ENCODE peak calls at places on chromosomes 13 and 19, in six cellular contexts. C is body of pancreas, H is esophagus squamous epithelium, B is colonic mucosa, Y is testis, A is fibroblast of lung. R is an unnamed sample.

GRCh38 chr19:6006896-6007295 is 29.0 kb upstream of the RANBP3 start:
- DNase-seq in C (no peak), B (no peak), Y (no peak), H (no peak), A (no peak), R (no peak)

GRCh38 chr13:66114127-66114526 is 1116.0 kb downstream of the PCDH9 start:
- DNase-seq in A (no peak), Y (no peak), H (no peak), B (no peak), C (no peak), R (no peak)

GRCh38 chr19:497861-498590 is 1.7 kb downstream of the MADCAM1 start:
- DNase-seq in Y (no peak), A (no peak), H (no peak), B (no peak), C (no peak), R (peak; percentile 39)

GRCh38 chr19:1455336-1456120 is 5.6 kb downstream of the APC2 start:
- DNase-seq in Y (peak; percentile 56), H (no peak), C (peak; percentile 57), A (peak; percentile 55), B (peak; percentile 91), R (peak; percentile 74)

GRCh38 chr19:18233224-18233825 is 7.1 kb upstream of the PDE4C start:
- DNase-seq in H (no peak), Y (peak; percentile 59), A (peak; percentile 30), B (peak; percentile 52), C (peak; percentile 55), R (peak; percentile 68)

GRCh38 chr13:111519490-111520170 is 199.2 kb downstream of the TEX29 start:
- DNase-seq in C (no peak), H (no peak), A (no peak), B (no peak), Y (peak; percentile 6), R (no peak)

GRCh38 chr13:111241006-111241755 is 79.3 kb upstream of the TEX29 start:
- DNase-seq in H (no peak), C (no peak), A (no peak), Y (no peak), B (no peak), R (no peak)

GRCh38 chr13:64428196-64428595 is 2801.9 kb downstream of the PCDH9 start:
- DNase-seq in B (no peak), C (no peak), H (no peak), A (peak; percentile 68), Y (no peak), R (no peak)

GRCh38 chr19:46922465-46922864 is 61.7 kb downstream of the ARHGAP35 start:
- DNase-seq in Y (no peak), C (no peak), A (no peak), H (no peak), B (no peak), R (no peak)

GRCh38 chr19:44282846-44283245 is 22.0 kb downstream of the ZNF235 start:
- DNase-seq in Y (no peak), C (no peak), H (no peak), B (no peak), A (no peak), R (no peak)

GRCh38 chr13:32228330-32229041 is 86.7 kb downstream of the ZAR1L start:
- DNase-seq in Y (no peak), B (no peak), H (no peak), A (no peak), C (no peak), R (no peak)

GRCh38 chr19:50383307-50383851 is 768 bp upstream of the POLD1 start:
- DNase-seq in H (no peak), Y (no peak), A (no peak), C (peak; percentile 37), B (no peak), R (no peak)

GRCh38 chr13:35518337-35518736 is 41.8 kb upstream of the MAB21L1 start:
- DNase-seq in B (no peak), C (no peak), Y (no peak), A (no peak), H (no peak), R (no peak)

GRCh38 chr13:65768545-65768944 is 1461.6 kb downstream of the PCDH9 start:
- DNase-seq in B (no peak), C (no peak), H (no peak), Y (peak; percentile 30), A (no peak), R (no peak)

GRCh38 chr13:65309906-65310305 is 1920.2 kb downstream of the PCDH9 start:
- DNase-seq in H (no peak), B (no peak), A (no peak), C (no peak), Y (no peak), R (peak; percentile 5)

GRCh38 chr13:110447058-110447511 is 114.4 kb downstream of the RAB20 start:
- DNase-seq in H (no peak), B (no peak), C (no peak), A (peak; percentile 23), Y (no peak), R (no peak)

GRCh38 chr13:51342706-51343105 is 3.2 kb downstream of the SERPINE3 start:
- DNase-seq in H (no peak), B (no peak), A (peak; percentile 39), C (no peak), Y (no peak), R (no peak)

GRCh38 chr13:27171244-27171829 is at the start of gene USP12:
- DNase-seq in B (no peak), Y (peak; percentile 35), C (no peak), A (peak; percentile 16), H (no peak), R (no peak)

GRCh38 chr13:66477816-66478215 is 752.3 kb downstream of the PCDH9 start:
- DNase-seq in C (no peak), Y (no peak), B (no peak), H (no peak), A (no peak), R (no peak)

GRCh38 chr19:49160450-49161189 is 3.0 kb downstream of the TRPM4 start:
- DNase-seq in C (no peak), A (no peak), Y (no peak), H (no peak), B (no peak), R (peak; percentile 34)

GRCh38 chr13:19169496-19169895 is 12.1 kb downstream of the TUBA3C start:
- DNase-seq in B (no peak), A (no peak), H (no peak), C (no peak), Y (no peak), R (no peak)

GRCh38 chr19:13064092-13064489 is 38.6 kb downstream of the LYL1 start:
- DNase-seq in H (no peak), A (no peak), B (no peak), C (no peak), Y (no peak), R (peak; percentile 82)

GRCh38 chr19:6692027-6692426 is 22.1 kb upstream of the TNFSF14 start:
- DNase-seq in H (no peak), B (no peak), Y (no peak), C (no peak), A (no peak), R (no peak)

GRCh38 chr19:2887391-2887914 is 13.3 kb upstream of the ZNF57 start:
- DNase-seq in H (no peak), Y (peak; percentile 32), C (no peak), A (peak; percentile 73), B (no peak), R (no peak)

GRCh38 chr19:19955208-19955607 is 54.5 kb downstream of the ZNF93 start:
- DNase-seq in C (no peak), H (no peak), Y (no peak), B (no peak), A (no peak), R (no peak)

GRCh38 chr19:33350538-33351309 is 22.8 kb upstream of the CEBPG start:
- DNase-seq in B (no peak), A (peak; percentile 8), C (no peak), Y (no peak), H (no peak), R (peak; percentile 42)

DNA sequence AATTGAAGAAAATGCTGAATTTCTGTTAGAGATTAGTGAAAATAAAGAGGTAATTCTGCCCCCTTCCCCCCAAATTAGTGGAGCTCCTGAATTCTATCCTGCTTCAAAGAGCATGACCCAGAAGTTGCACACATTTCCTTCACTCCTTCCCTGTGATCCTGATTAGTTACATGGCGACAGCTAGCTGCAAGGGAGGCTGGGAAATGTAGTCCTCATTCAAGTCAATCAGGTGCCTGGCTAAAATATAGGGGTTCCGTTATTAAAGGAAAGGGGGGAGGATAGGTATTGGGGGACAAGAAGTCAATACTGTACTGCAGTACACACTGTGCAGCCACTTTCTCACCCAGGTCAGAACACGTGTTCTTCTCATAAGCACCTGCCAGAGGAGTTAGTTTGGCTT is 65.8 kb downstream of the SIPA1L3 start:
- DNase-seq in C (no peak), B (no peak), H (no peak), A (no peak), Y (no peak), R (no peak)
- H3K4me1 ChIP-seq in C (no peaks in the 10 kb centered on the region), B (no peaks in the 10 kb centered on the region), H (peaks cover 15% of the 10 kb centered on the region), A (no peaks in the 10 kb centered on the region), Y (no peaks in the 10 kb centered on the region), R (no peaks in the 10 kb centered on the region)

GRCh38 chr19:14561832-14562351 is 10.0 kb downstream of the NDUFB7 start:
- DNase-seq in B (no peak), C (peak; percentile 33), Y (peak; percentile 54), A (peak; percentile 34), H (no peak), R (peak; percentile 84)
- H3K4me3 ChIP-seq in B (no peak overlapping the region), C (no peak overlapping the region), Y (no peak overlapping the region), A (no peak overlapping the region), H (peak overlapping the region; percentile 18), R (no peak overlapping the region)

DNA sequence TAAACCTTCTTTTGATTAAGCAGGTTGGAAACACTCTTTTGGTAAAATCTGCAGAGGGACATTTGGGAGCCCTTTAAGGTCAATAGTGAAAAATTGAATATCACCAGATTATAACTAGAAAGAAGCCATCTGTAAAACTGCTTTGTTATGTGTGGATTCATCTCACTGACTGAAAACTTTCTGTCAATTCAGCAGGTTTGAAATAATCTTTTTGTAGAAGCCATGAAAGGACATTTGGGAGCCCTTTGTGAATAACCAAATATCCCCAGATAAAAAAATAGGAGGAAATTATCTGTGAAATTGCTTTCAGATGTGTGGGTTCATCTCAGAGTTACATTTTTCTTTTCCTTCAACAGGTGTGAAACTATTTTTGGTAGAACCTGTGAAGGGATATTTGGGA is 1690.7 kb downstream of the UQCRFS1 start:
- DNase-seq in C (no peak), A (no peak), H (no peak), B (no peak), Y (no peak), R (no peak)
- H3K9me3 ChIP-seq in C (peaks cover 6% of the 10 kb centered on the region), A (no peaks in the 10 kb centered on the region), H (peaks cover 54% of the 10 kb centered on the region), B (no peaks in the 10 kb centered on the region), Y (no peaks in the 10 kb centered on the region), R (no peaks in the 10 kb centered on the region)

GRCh38 chr19:8004001-8004400 is 1.4 kb downstream of the ELAVL1 start:
- DNase-seq in B (no peak), H (no peak), A (no peak), C (no peak), Y (no peak), R (no peak)

GRCh38 chr19:8004723-8005513 is 523 bp downstream of the ELAVL1 start:
- DNase-seq in B (no peak), C (no peak), A (peak; percentile 12), H (no peak), Y (peak; percentile 34), R (peak; percentile 63)

GRCh38 chr19:8001651-8001994 is 3.8 kb downstream of the ELAVL1 start:
- DNase-seq in A (no peak), H (no peak), B (no peak), C (peak; percentile 23), Y (no peak), R (no peak)

GRCh38 chr19:8000298-8001038 is 5.0 kb downstream of the ELAVL1 start:
- DNase-seq in Y (no peak), C (no peak), B (no peak), A (no peak), H (no peak), R (no peak)

GRCh38 chr19:8001995-8002849 is 3.2 kb downstream of the ELAVL1 start:
- DNase-seq in Y (peak; percentile 88), C (peak; percentile 85), A (peak; percentile 69), B (peak; percentile 83), H (peak; percentile 12), R (peak; percentile 82)
- H3K4me1 ChIP-seq in Y (peaks cover 38% of the 10 kb centered on the region), C (peaks cover 67% of the 10 kb centered on the region), A (peaks cover 14% of the 10 kb centered on the region), B (peaks cover 13% of the 10 kb centered on the region), H (peaks cover 85% of the 10 kb centered on the region), R (peaks cover 16% of the 10 kb centered on the region)